ENCODE peak calls at places on chromosomes 16 and 17, in seven cellular contexts. G is stomach; W is right cardiac atrium; A is PC-3; D is CD4-positive, alpha-beta memory T cell; Q is heart right ventricle; K is right lobe of liver. H is an unnamed sample. For H3K4me1, the result is how much of the 10 kb centered on the place peaks cover.

GRCh38 chr16:16940351-16940750 is 530.4 kb downstream of the XYLT1 start:
- DNase-seq in G (no peak), W (no peak), A (no peak), D (no peak), Q (no peak), K (no peak), H (no peak)

GRCh38 chr17:17677299-17678040 is 3.8 kb upstream of the RAI1 start:
- DNase-seq in G (no peak), W (no peak), A (no peak), D (no peak), Q (no peak), K (no peak), H (peak)

GRCh38 chr17:27986805-27987684 is 55.4 kb upstream of the NLK start:
- DNase-seq in G (no peak), W (no peak), A (no peak), D (no peak), Q (no peak), K (no peak), H (no peak)

GRCh38 chr17:81030726-81031570 is 4.0 kb upstream of the BAIAP2 start:
- DNase-seq in G (no peak), W (peak), A (no peak), D (no peak), Q (peak), K (peak), H (no peak)

GRCh38 chr16:47613251-47613650 is 152.1 kb downstream of the PHKB start:
- DNase-seq in G (no peak), W (no peak), A (no peak), D (no peak), Q (no peak), K (no peak), H (no peak)

GRCh38 chr16:16059895-16060590 is 110.6 kb downstream of the ABCC1 start:
- DNase-seq in G (peak), W (no peak), A (no peak), D (no peak), Q (no peak), K (peak), H (no peak)

GRCh38 chr16:11100239-11100750 is 155.7 kb downstream of the SOCS1 start:
- DNase-seq in G (peak), W (peak), A (peak), D (no peak), Q (peak), K (no peak), H (peak)

GRCh38 chr16:27198451-27199234 is 4.7 kb upstream of the KDM8 start:
- DNase-seq in G (no peak), W (no peak), A (no peak), D (no peak), Q (no peak), K (no peak), H (no peak)

GRCh38 chr17:81471804-81472456 is 40.7 kb downstream of the ACTG1 start:
- DNase-seq in G (no peak), W (no peak), A (no peak), D (peak), Q (no peak), K (no peak), H (peak)

GRCh38 chr16:53817117-53817516 is 113.2 kb downstream of the FTO start:
- DNase-seq in G (no peak), W (no peak), A (peak), D (no peak), Q (no peak), K (no peak), H (no peak)

GRCh38 chr17:80475949-80476876 is at the start of gene NPTX1:
- DNase-seq in G (no peak), W (no peak), A (peak), D (no peak), Q (no peak), K (no peak), H (peak)

GRCh38 chr17:5078106-5079028 is at the start of gene ZFP3:
- DNase-seq in G (peak), W (peak), A (peak), D (peak), Q (peak), K (peak), H (peak)

GRCh38 chr17:76544916-76545365 is 5.1 kb downstream of the PRCD start:
- DNase-seq in G (no peak), W (no peak), A (no peak), D (no peak), Q (no peak), K (no peak), H (no peak)

GRCh38 chr17:81000631-81001357 is 9.2 kb downstream of the CHMP6 start:
- DNase-seq in G (peak), W (no peak), A (no peak), D (no peak), Q (no peak), K (peak), H (peak)

GRCh38 chr17:74040291-74040690 is 163.2 kb upstream of the RPL38 start:
- DNase-seq in G (no peak), W (no peak), A (no peak), D (no peak), Q (no peak), K (no peak), H (no peak)

GRCh38 chr17:19386974-19387920 is at the start of gene MFAP4:
- DNase-seq in G (no peak), W (peak), A (no peak), D (no peak), Q (peak), K (peak), H (peak)

GRCh38 chr16:68072038-68072695 is 13.0 kb upstream of the NFATC3 start:
- DNase-seq in G (no peak), W (no peak), A (peak), D (no peak), Q (no peak), K (peak), H (no peak)

GRCh38 chr17:48259710-48260291 is 152.2 kb downstream of the SNX11 start:
- DNase-seq in G (no peak), W (no peak), A (peak), D (no peak), Q (no peak), K (no peak), H (peak)

GRCh38 chr17:29291163-29291752 is 2.7 kb downstream of the NUFIP2 start:
- DNase-seq in G (no peak), W (no peak), A (peak), D (peak), Q (peak), K (no peak), H (no peak)
- H3K4me1 ChIP-seq in G (under half), W (under half), A (under half), D (half or more), Q (under half), K (under half), H (under half)

GRCh38 chr16:73054732-73055481 is 7.0 kb upstream of the ZFHX3 start:
- DNase-seq in G (no peak), W (no peak), A (peak), D (no peak), Q (no peak), K (no peak), H (peak)
- H3K4me1 ChIP-seq in G (under half), W (under half), A (half or more), D (under half), Q (under half), K (under half), H (under half)

DNA sequence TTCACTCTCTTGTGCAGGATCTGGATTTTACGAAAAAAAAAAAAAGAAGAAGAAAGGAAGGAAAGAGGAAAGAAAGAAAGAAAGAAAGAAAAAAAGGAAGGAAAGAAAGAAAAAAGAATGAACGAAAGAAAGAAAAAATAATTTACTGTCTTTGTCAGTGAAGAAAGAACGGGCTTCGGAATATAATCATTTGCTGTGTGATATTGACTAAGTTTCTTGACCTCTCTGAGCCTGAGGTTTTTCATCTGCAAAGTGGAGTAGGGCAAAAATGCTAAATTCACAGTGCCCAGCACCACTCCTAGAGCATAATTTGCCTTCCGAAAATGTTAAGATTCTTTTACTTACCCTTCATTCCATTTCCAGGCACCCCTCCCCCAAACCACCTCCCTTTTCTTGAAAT is 333 bp upstream of the CCR10 start:
- DNase-seq in G (no peak), W (no peak), A (no peak), D (no peak), Q (no peak), K (no peak), H (no peak)
- H3K4me1 ChIP-seq in G (half or more), W (under half), A (under half), D (half or more), Q (under half), K (under half), H (under half)

GRCh38 chr17:61253293-61253801 is 146.3 kb upstream of the TBX2 start:
- DNase-seq in G (no peak), W (peak), A (no peak), D (no peak), Q (peak), K (no peak), H (peak)
- H3K4me1 ChIP-seq in G (under half), W (under half), A (under half), D (under half), Q (under half), K (under half), H (under half)

GRCh38 chr17:29622337-29623282 is at the start of gene CORO6:
- DNase-seq in G (peak), W (peak), A (no peak), D (peak), Q (no peak), K (peak), H (peak)

GRCh38 chr17:29624586-29624985 is 1.9 kb upstream of the CORO6 start:
- DNase-seq in G (no peak), W (no peak), A (no peak), D (no peak), Q (no peak), K (no peak), H (no peak)

GRCh38 chr17:29621751-29622194 is 939 bp downstream of the CORO6 start:
- DNase-seq in G (no peak), W (no peak), A (no peak), D (no peak), Q (no peak), K (no peak), H (peak)

GRCh38 chr17:29625037-29625750 is 2.5 kb upstream of the CORO6 start:
- DNase-seq in G (no peak), W (peak), A (no peak), D (no peak), Q (no peak), K (no peak), H (peak)

GRCh38 chr17:29623283-29623647 is 553 bp upstream of the CORO6 start:
- DNase-seq in G (no peak), W (no peak), A (no peak), D (no peak), Q (no peak), K (no peak), H (no peak)
- H3K4me1 ChIP-seq in G (under half), W (under half), A (under half), D (under half), Q (under half), K (under half), H (under half)

GRCh38 chr16:81770008-81770407 is 9.1 kb upstream of the PLCG2 start:
- DNase-seq in G (no peak), W (no peak), A (no peak), D (no peak), Q (no peak), K (no peak), H (no peak)

GRCh38 chr16:81778231-81778630 is 860 bp upstream of the PLCG2 start:
- DNase-seq in G (no peak), W (no peak), A (no peak), D (no peak), Q (no peak), K (no peak), H (no peak)

GRCh38 chr16:81778861-81779539 is at the start of gene PLCG2:
- DNase-seq in G (peak), W (peak), A (peak), D (peak), Q (peak), K (peak), H (peak)

GRCh38 chr16:81775570-81775969 is 3.5 kb upstream of the PLCG2 start:
- DNase-seq in G (no peak), W (no peak), A (no peak), D (no peak), Q (no peak), K (no peak), H (no peak)

DNA sequence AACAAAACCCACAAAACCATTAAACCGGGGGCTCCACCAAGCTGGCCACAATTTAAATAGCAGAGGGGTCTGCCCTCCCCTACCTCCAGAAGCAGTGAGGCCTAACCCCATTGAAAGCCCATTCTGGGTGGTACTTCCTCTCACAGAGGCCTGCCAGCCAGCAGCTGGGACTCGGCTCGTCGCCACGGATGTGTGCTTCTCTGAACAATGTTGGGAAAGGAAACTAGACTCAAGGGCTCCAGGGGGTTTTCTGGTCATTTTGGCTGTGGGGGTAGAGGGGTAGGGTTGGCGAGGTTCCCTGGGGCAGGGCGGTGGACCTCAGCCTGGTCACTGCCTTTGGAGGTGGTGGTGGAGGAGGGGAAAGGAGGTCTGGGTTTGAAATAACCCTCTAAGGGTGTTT is 4.7 kb upstream of the PLCG2 start:
- DNase-seq in G (no peak), W (peak), A (no peak), D (no peak), Q (peak), K (no peak), H (no peak)
- H3K4me1 ChIP-seq in G (under half), W (under half), A (under half), D (under half), Q (under half), K (under half), H (under half)

H was measured in endodermal cell.